ENCODE peak calls at places on chromosomes 4 and X, in seven cellular contexts. One of them, this sample, is unnamed.

GRCh38 chr4:41256740-41257256 is at the start of gene UCHL1:
- DNase-seq in naive B cell: no peak
- DNase-seq in Calu3: no peak
- DNase-seq in dermis microvascular lymphatic vessel endothelial cell: peak
- DNase-seq in NB4: peak
- DNase-seq in left ventricle myocardium inferior: peak
- DNase-seq in retinal pigment epithelial cell: peak
- DNase-seq in this sample: peak

GRCh38 chr4:29309050-29309449 is 1411.1 kb upstream of the PCDH7 start:
- DNase-seq in naive B cell: no peak
- DNase-seq in Calu3: no peak
- DNase-seq in dermis microvascular lymphatic vessel endothelial cell: peak
- DNase-seq in NB4: no peak
- DNase-seq in left ventricle myocardium inferior: no peak
- DNase-seq in retinal pigment epithelial cell: no peak
- DNase-seq in this sample: no peak

GRCh38 chr4:170399894-170400293 is 310.1 kb upstream of the AADAT start:
- DNase-seq in naive B cell: no peak
- DNase-seq in Calu3: no peak
- DNase-seq in dermis microvascular lymphatic vessel endothelial cell: no peak
- DNase-seq in NB4: no peak
- DNase-seq in left ventricle myocardium inferior: no peak
- DNase-seq in retinal pigment epithelial cell: no peak
- DNase-seq in this sample: no peak

GRCh38 chr4:150982557-150983233 is 32.4 kb downstream of the LRBA start:
- DNase-seq in naive B cell: no peak
- DNase-seq in Calu3: no peak
- DNase-seq in dermis microvascular lymphatic vessel endothelial cell: no peak
- DNase-seq in NB4: no peak
- DNase-seq in left ventricle myocardium inferior: no peak
- DNase-seq in retinal pigment epithelial cell: no peak
- DNase-seq in this sample: no peak

GRCh38 chrX:48942895-48943294 is 14.5 kb downstream of the OTUD5 start:
- DNase-seq in naive B cell: no peak
- DNase-seq in Calu3: no peak
- DNase-seq in dermis microvascular lymphatic vessel endothelial cell: no peak
- DNase-seq in NB4: no peak
- DNase-seq in left ventricle myocardium inferior: no peak
- DNase-seq in retinal pigment epithelial cell: no peak
- DNase-seq in this sample: no peak

GRCh38 chr4:153374471-153374870 is 30.0 kb downstream of the MND1 start:
- DNase-seq in naive B cell: no peak
- DNase-seq in Calu3: no peak
- DNase-seq in dermis microvascular lymphatic vessel endothelial cell: no peak
- DNase-seq in NB4: no peak
- DNase-seq in left ventricle myocardium inferior: no peak
- DNase-seq in retinal pigment epithelial cell: no peak
- DNase-seq in this sample: no peak

GRCh38 chr4:78691971-78692814 is 84.0 kb upstream of the BMP2K start:
- DNase-seq in naive B cell: no peak
- DNase-seq in Calu3: no peak
- DNase-seq in dermis microvascular lymphatic vessel endothelial cell: no peak
- DNase-seq in NB4: peak
- DNase-seq in left ventricle myocardium inferior: no peak
- DNase-seq in retinal pigment epithelial cell: no peak
- DNase-seq in this sample: no peak

GRCh38 chrX:4588893-4589292 is 875.4 kb upstream of the PRKX start:
- DNase-seq in naive B cell: no peak
- DNase-seq in Calu3: no peak
- DNase-seq in dermis microvascular lymphatic vessel endothelial cell: no peak
- DNase-seq in NB4: no peak
- DNase-seq in left ventricle myocardium inferior: no peak
- DNase-seq in retinal pigment epithelial cell: no peak
- DNase-seq in this sample: no peak

GRCh38 chr4:8586671-8587468 is 5.7 kb upstream of the CPZ start:
- DNase-seq in naive B cell: no peak
- DNase-seq in Calu3: peak
- DNase-seq in dermis microvascular lymphatic vessel endothelial cell: no peak
- DNase-seq in NB4: no peak
- DNase-seq in left ventricle myocardium inferior: no peak
- DNase-seq in retinal pigment epithelial cell: no peak
- DNase-seq in this sample: no peak

GRCh38 chr4:87122252-87122651 is 98.2 kb downstream of the KLHL8 start:
- DNase-seq in naive B cell: no peak
- DNase-seq in Calu3: no peak
- DNase-seq in dermis microvascular lymphatic vessel endothelial cell: no peak
- DNase-seq in NB4: peak
- DNase-seq in left ventricle myocardium inferior: no peak
- DNase-seq in retinal pigment epithelial cell: no peak
- DNase-seq in this sample: peak

GRCh38 chr4:113106076-113106475 is 56.6 kb downstream of the ANK2 start:
- DNase-seq in naive B cell: no peak
- DNase-seq in Calu3: no peak
- DNase-seq in dermis microvascular lymphatic vessel endothelial cell: peak
- DNase-seq in NB4: peak
- DNase-seq in left ventricle myocardium inferior: no peak
- DNase-seq in retinal pigment epithelial cell: peak
- DNase-seq in this sample: no peak

GRCh38 chrX:107825698-107826285 is at the start of gene MID2:
- DNase-seq in naive B cell: peak
- DNase-seq in Calu3: peak
- DNase-seq in dermis microvascular lymphatic vessel endothelial cell: peak
- DNase-seq in NB4: no peak
- DNase-seq in left ventricle myocardium inferior: peak
- DNase-seq in retinal pigment epithelial cell: no peak
- DNase-seq in this sample: peak

GRCh38 chrX:148049441-148049840 is 68.3 kb downstream of the FMR1NB start:
- DNase-seq in naive B cell: peak
- DNase-seq in Calu3: peak
- DNase-seq in dermis microvascular lymphatic vessel endothelial cell: peak
- DNase-seq in NB4: peak
- DNase-seq in left ventricle myocardium inferior: no peak
- DNase-seq in retinal pigment epithelial cell: no peak
- DNase-seq in this sample: no peak

GRCh38 chr4:3791910-3792542 is 25.8 kb downstream of the ADRA2C start:
- DNase-seq in naive B cell: no peak
- DNase-seq in Calu3: peak
- DNase-seq in dermis microvascular lymphatic vessel endothelial cell: peak
- DNase-seq in NB4: peak
- DNase-seq in left ventricle myocardium inferior: peak
- DNase-seq in retinal pigment epithelial cell: peak
- DNase-seq in this sample: peak

GRCh38 chr4:79673898-79674297 is 265.9 kb upstream of the GK2 start:
- DNase-seq in naive B cell: no peak
- DNase-seq in Calu3: no peak
- DNase-seq in dermis microvascular lymphatic vessel endothelial cell: no peak
- DNase-seq in NB4: peak
- DNase-seq in left ventricle myocardium inferior: no peak
- DNase-seq in retinal pigment epithelial cell: no peak
- DNase-seq in this sample: no peak

GRCh38 chr4:114208747-114209146 is 229.3 kb upstream of the ARSJ start:
- DNase-seq in naive B cell: no peak
- DNase-seq in Calu3: peak
- DNase-seq in dermis microvascular lymphatic vessel endothelial cell: no peak
- DNase-seq in NB4: no peak
- DNase-seq in left ventricle myocardium inferior: no peak
- DNase-seq in retinal pigment epithelial cell: no peak
- DNase-seq in this sample: no peak

GRCh38 chrX:413322-414201 is 26.9 kb upstream of the PPP2R3B start:
- DNase-seq in naive B cell: no peak
- DNase-seq in Calu3: no peak
- DNase-seq in dermis microvascular lymphatic vessel endothelial cell: peak
- DNase-seq in NB4: no peak
- DNase-seq in left ventricle myocardium inferior: peak
- DNase-seq in retinal pigment epithelial cell: peak
- DNase-seq in this sample: peak

GRCh38 chr4:110636677-110637407 is 14.0 kb upstream of the PITX2 start:
- DNase-seq in naive B cell: no peak
- DNase-seq in Calu3: no peak
- DNase-seq in dermis microvascular lymphatic vessel endothelial cell: no peak
- DNase-seq in NB4: no peak
- DNase-seq in left ventricle myocardium inferior: no peak
- DNase-seq in retinal pigment epithelial cell: no peak
- DNase-seq in this sample: no peak

GRCh38 chr4:82833696-82834313 is 35.2 kb upstream of the SCD5 start:
- DNase-seq in naive B cell: no peak
- DNase-seq in Calu3: peak
- DNase-seq in dermis microvascular lymphatic vessel endothelial cell: peak
- DNase-seq in NB4: no peak
- DNase-seq in left ventricle myocardium inferior: no peak
- DNase-seq in retinal pigment epithelial cell: peak
- DNase-seq in this sample: no peak

GRCh38 chrX:49155243-49155899 is 7.2 kb upstream of the MAGIX start:
- DNase-seq in naive B cell: no peak
- DNase-seq in Calu3: peak
- DNase-seq in dermis microvascular lymphatic vessel endothelial cell: peak
- DNase-seq in NB4: peak
- DNase-seq in left ventricle myocardium inferior: no peak
- DNase-seq in retinal pigment epithelial cell: no peak
- DNase-seq in this sample: no peak

GRCh38 chr4:87032884-87033533 is 98.2 kb downstream of the AFF1 start:
- DNase-seq in naive B cell: no peak
- DNase-seq in Calu3: no peak
- DNase-seq in dermis microvascular lymphatic vessel endothelial cell: peak
- DNase-seq in NB4: no peak
- DNase-seq in left ventricle myocardium inferior: no peak
- DNase-seq in retinal pigment epithelial cell: peak
- DNase-seq in this sample: no peak

GRCh38 chr4:8705161-8706145 is 112.9 kb downstream of the CPZ start:
- DNase-seq in naive B cell: no peak
- DNase-seq in Calu3: no peak
- DNase-seq in dermis microvascular lymphatic vessel endothelial cell: no peak
- DNase-seq in NB4: no peak
- DNase-seq in left ventricle myocardium inferior: peak
- DNase-seq in retinal pigment epithelial cell: no peak
- DNase-seq in this sample: no peak

GRCh38 chr4:20623936-20624335 is 76.3 kb upstream of the PACRGL start:
- DNase-seq in naive B cell: no peak
- DNase-seq in Calu3: no peak
- DNase-seq in dermis microvascular lymphatic vessel endothelial cell: no peak
- DNase-seq in NB4: peak
- DNase-seq in left ventricle myocardium inferior: no peak
- DNase-seq in retinal pigment epithelial cell: no peak
- DNase-seq in this sample: no peak

GRCh38 chr4:22093126-22093525 is 144.6 kb upstream of the KCNIP4 start:
- DNase-seq in naive B cell: no peak
- DNase-seq in Calu3: no peak
- DNase-seq in dermis microvascular lymphatic vessel endothelial cell: no peak
- DNase-seq in NB4: no peak
- DNase-seq in left ventricle myocardium inferior: no peak
- DNase-seq in retinal pigment epithelial cell: no peak
- DNase-seq in this sample: no peak

GRCh38 chr4:88159137-88159725 is 792 bp upstream of the ABCG2 start:
- DNase-seq in naive B cell: no peak
- DNase-seq in Calu3: peak
- DNase-seq in dermis microvascular lymphatic vessel endothelial cell: peak
- DNase-seq in NB4: no peak
- DNase-seq in left ventricle myocardium inferior: no peak
- DNase-seq in retinal pigment epithelial cell: no peak
- DNase-seq in this sample: peak

GRCh38 chr4:13484749-13485345 is 707 bp upstream of the RAB28 start:
- DNase-seq in naive B cell: no peak
- DNase-seq in Calu3: no peak
- DNase-seq in dermis microvascular lymphatic vessel endothelial cell: peak
- DNase-seq in NB4: no peak
- DNase-seq in left ventricle myocardium inferior: no peak
- DNase-seq in retinal pigment epithelial cell: peak
- DNase-seq in this sample: no peak

GRCh38 chrX:63930140-63930539 is 145.1 kb upstream of the ARHGEF9 start:
- DNase-seq in naive B cell: no peak
- DNase-seq in Calu3: no peak
- DNase-seq in dermis microvascular lymphatic vessel endothelial cell: no peak
- DNase-seq in NB4: peak
- DNase-seq in left ventricle myocardium inferior: no peak
- DNase-seq in retinal pigment epithelial cell: no peak
- DNase-seq in this sample: no peak

GRCh38 chr4:125440814-125441213 is 126.1 kb downstream of the FAT4 start:
- DNase-seq in naive B cell: no peak
- DNase-seq in Calu3: no peak
- DNase-seq in dermis microvascular lymphatic vessel endothelial cell: no peak
- DNase-seq in NB4: no peak
- DNase-seq in left ventricle myocardium inferior: no peak
- DNase-seq in retinal pigment epithelial cell: no peak
- DNase-seq in this sample: no peak

GRCh38 chr4:158766419-158767044 is 2.3 kb upstream of the FNIP2 start:
- DNase-seq in naive B cell: no peak
- DNase-seq in Calu3: no peak
- DNase-seq in dermis microvascular lymphatic vessel endothelial cell: no peak
- DNase-seq in NB4: peak
- DNase-seq in left ventricle myocardium inferior: no peak
- DNase-seq in retinal pigment epithelial cell: no peak
- DNase-seq in this sample: no peak

GRCh38 chr4:75344915-75345314 is 169.3 kb downstream of the RCHY1 start:
- DNase-seq in naive B cell: no peak
- DNase-seq in Calu3: no peak
- DNase-seq in dermis microvascular lymphatic vessel endothelial cell: no peak
- DNase-seq in NB4: no peak
- DNase-seq in left ventricle myocardium inferior: no peak
- DNase-seq in retinal pigment epithelial cell: no peak
- DNase-seq in this sample: no peak